ENCODE peak calls at places on chromosomes 11 and 22, in five cellular contexts. One of them, this sample, is unnamed.

GRCh38 chr11:105838668-105839403 is 183.2 kb downstream of the MSANTD4 start:
- DNase-seq in anterior cingulate cortex: no peak
- DNase-seq in choroid plexus epithelial cell: peak; percentile 47
- DNase-seq in NB4: peak; percentile 4
- DNase-seq in thyroid gland: no peak
- DNase-seq in this sample: peak; percentile 36

GRCh38 chr22:49592780-49593501 is 234.7 kb downstream of the BRD1 start:
- DNase-seq in anterior cingulate cortex: no peak
- DNase-seq in choroid plexus epithelial cell: no peak
- DNase-seq in NB4: no peak
- DNase-seq in thyroid gland: no peak
- DNase-seq in this sample: no peak

GRCh38 chr22:25208743-25209505 is 9.3 kb downstream of the CRYBB3 start:
- DNase-seq in anterior cingulate cortex: no peak
- DNase-seq in choroid plexus epithelial cell: no peak
- DNase-seq in NB4: no peak
- DNase-seq in thyroid gland: no peak
- DNase-seq in this sample: no peak

GRCh38 chr11:83063073-83063754 is 8.5 kb downstream of the RAB30 start:
- DNase-seq in anterior cingulate cortex: no peak
- DNase-seq in choroid plexus epithelial cell: peak; percentile 62
- DNase-seq in NB4: peak; percentile 36
- DNase-seq in thyroid gland: peak; percentile 14
- DNase-seq in this sample: peak; percentile 87

GRCh38 chr11:10413268-10413667 is 41.8 kb upstream of the AMPD3 start:
- DNase-seq in anterior cingulate cortex: no peak
- DNase-seq in choroid plexus epithelial cell: peak; percentile 74
- DNase-seq in NB4: peak; percentile 85
- DNase-seq in thyroid gland: no peak
- DNase-seq in this sample: no peak

GRCh38 chr11:17594686-17595192 is 47.7 kb downstream of the OTOG start:
- DNase-seq in anterior cingulate cortex: no peak
- DNase-seq in choroid plexus epithelial cell: no peak
- DNase-seq in NB4: no peak
- DNase-seq in thyroid gland: no peak
- DNase-seq in this sample: no peak

GRCh38 chr11:119342023-119342300 is 1.3 kb upstream of the C1QTNF5 start:
- DNase-seq in anterior cingulate cortex: no peak
- DNase-seq in choroid plexus epithelial cell: no peak
- DNase-seq in NB4: no peak
- DNase-seq in thyroid gland: no peak
- DNase-seq in this sample: no peak

GRCh38 chr22:28112548-28113043 is 193.5 kb upstream of the PITPNB start:
- DNase-seq in anterior cingulate cortex: no peak
- DNase-seq in choroid plexus epithelial cell: peak; percentile 65
- DNase-seq in NB4: peak; percentile 42
- DNase-seq in thyroid gland: peak; percentile 5
- DNase-seq in this sample: peak; percentile 39

GRCh38 chr22:23777776-23778575 is 5.3 kb downstream of the MMP11 start:
- DNase-seq in anterior cingulate cortex: no peak
- DNase-seq in choroid plexus epithelial cell: no peak
- DNase-seq in NB4: no peak
- DNase-seq in thyroid gland: no peak
- DNase-seq in this sample: no peak

GRCh38 chr11:102564110-102564509 is 33.6 kb upstream of the MMP7 start:
- DNase-seq in anterior cingulate cortex: no peak
- DNase-seq in choroid plexus epithelial cell: peak; percentile 69
- DNase-seq in NB4: peak; percentile 46
- DNase-seq in thyroid gland: no peak
- DNase-seq in this sample: peak; percentile 56

GRCh38 chr11:88174627-88175003 is 628 bp downstream of the RAB38 start:
- DNase-seq in anterior cingulate cortex: no peak
- DNase-seq in choroid plexus epithelial cell: peak; percentile 67
- DNase-seq in NB4: peak; percentile 96
- DNase-seq in thyroid gland: peak; percentile 79
- DNase-seq in this sample: peak; percentile 88

GRCh38 chr22:31346255-31346732 is at the start of gene PATZ1:
- DNase-seq in anterior cingulate cortex: peak; percentile 62
- DNase-seq in choroid plexus epithelial cell: peak; percentile 83
- DNase-seq in NB4: peak; percentile 91
- DNase-seq in thyroid gland: peak; percentile 74
- DNase-seq in this sample: peak; percentile 78

GRCh38 chr22:35448552-35448922 is 48.6 kb downstream of the MCM5 start:
- DNase-seq in anterior cingulate cortex: no peak
- DNase-seq in choroid plexus epithelial cell: no peak
- DNase-seq in NB4: no peak
- DNase-seq in thyroid gland: no peak
- DNase-seq in this sample: no peak

This sample was measured in adipocyte.